ENCODE peak calls at places on chromosomes 5 and 9, in five cellular contexts. T is A549; P is psoas muscle; O is CD4-positive, alpha-beta memory T cell; S is AG04450. W is an unnamed sample.
A peak's percentile ranks its signal among the peaks of the same experiment; 100 is the strongest.

GRCh38 chr5:81212211-81212687 is 20.9 kb upstream of the CKMT2 start:
- DNase-seq in T (no peak), O (no peak), P (no peak), S (no peak), W (no peak)

GRCh38 chr9:79371948-79372555 is 199.7 kb upstream of the TLE4 start:
- DNase-seq in S (no peak), T (no peak), P (no peak), O (no peak), W (no peak)

GRCh38 chr9:85741112-85741874 is 461 bp downstream of the AGTPBP1 start:
- DNase-seq in P (no peak), S (no peak), O (peak; percentile 73), T (peak; percentile 28), W (peak; percentile 57)

GRCh38 chr9:94149696-94150095 is 65.4 kb downstream of the PTPDC1 start:
- DNase-seq in O (no peak), P (no peak), T (no peak), S (no peak), W (no peak)

GRCh38 chr5:122694884-122695283 is 80.0 kb upstream of the SNX2 start:
- DNase-seq in T (no peak), O (no peak), P (no peak), S (no peak), W (no peak)

GRCh38 chr9:96219615-96220257 is 82.2 kb downstream of the HSD17B3 start:
- DNase-seq in S (no peak), T (peak; percentile 31), O (no peak), P (peak; percentile 78), W (peak; percentile 38)

GRCh38 chr5:181260720-181261319 is at the start of gene TRIM52:
- DNase-seq in T (peak; percentile 68), O (peak; percentile 92), S (no peak), P (peak; percentile 94), W (peak; percentile 84)

GRCh38 chr9:111036068-111036789 is 2.0 kb downstream of the LPAR1 start:
- DNase-seq in T (no peak), S (no peak), P (peak; percentile 70), O (no peak), W (no peak)

GRCh38 chr5:135053278-135053677 is 19.2 kb upstream of the PITX1 start:
- DNase-seq in O (no peak), P (no peak), S (no peak), T (no peak), W (no peak)

GRCh38 chr9:127550277-127550676 is 61.8 kb upstream of the STXBP1 start:
- DNase-seq in O (no peak), T (no peak), S (no peak), P (no peak), W (no peak)

GRCh38 chr9:123375725-123376132 is 19.7 kb downstream of the CRB2 start:
- DNase-seq in O (no peak), S (no peak), T (no peak), P (no peak), W (no peak)

GRCh38 chr5:134371834-134372340 is 518 bp downstream of the UBE2B start:
- DNase-seq in P (peak; percentile 76), O (peak; percentile 30), T (peak; percentile 38), S (no peak), W (peak; percentile 29)

GRCh38 chr9:72585737-72586136 is 64.3 kb downstream of the TMC1 start:
- DNase-seq in O (no peak), T (no peak), S (peak; percentile 79), P (peak; percentile 46), W (no peak)

GRCh38 chr9:91795500-91796241 is 154.4 kb downstream of the ROR2 start:
- DNase-seq in O (no peak), P (no peak), T (no peak), S (no peak), W (no peak)

GRCh38 chr9:242461-243080 is 27.9 kb downstream of the DOCK8 start:
- DNase-seq in S (no peak), T (no peak), O (no peak), P (no peak), W (no peak)

GRCh38 chr9:121447341-121447834 is 52.3 kb downstream of the GGTA1 start:
- DNase-seq in P (no peak), O (no peak), T (no peak), S (peak; percentile 57), W (no peak)

GRCh38 chr5:75566710-75567309 is 44.4 kb upstream of the ANKDD1B start:
- DNase-seq in T (peak; percentile 65), S (peak; percentile 75), O (peak; percentile 21), P (no peak), W (no peak)

GRCh38 chr5:75571547-75571946 is 39.7 kb upstream of the ANKDD1B start:
- DNase-seq in O (no peak), T (no peak), P (no peak), S (no peak), W (no peak)

GRCh38 chr5:75567710-75568109 is 43.5 kb upstream of the ANKDD1B start:
- DNase-seq in P (no peak), O (no peak), T (peak; percentile 54), S (no peak), W (no peak)

DNA sequence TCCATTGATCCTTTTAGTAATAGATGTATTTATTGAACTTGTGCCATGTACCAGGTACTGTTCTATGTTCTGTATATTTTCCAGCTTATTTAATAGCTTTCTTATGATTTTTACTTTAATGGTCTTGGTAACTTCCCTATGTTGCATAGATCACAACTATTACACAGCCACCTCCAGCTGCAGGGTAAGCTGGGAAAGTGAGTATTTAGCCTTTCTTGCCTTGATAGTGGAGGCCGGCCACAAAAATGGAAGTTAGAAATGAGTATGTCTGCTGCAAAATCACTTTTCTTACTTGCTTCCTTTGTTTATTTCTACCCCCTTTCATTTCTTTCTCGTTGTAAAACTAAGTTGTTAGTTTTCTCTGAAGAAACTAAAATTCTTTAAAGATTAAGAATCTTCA is 43.1 kb upstream of the ANKDD1B start:
- DNase-seq in S (no peak), T (no peak), P (no peak), O (no peak), W (no peak)
- H3K27ac ChIP-seq in S (no peak overlapping the region), T (peak overlapping the region; percentile 87), P (no peak overlapping the region), O (no peak overlapping the region), W (no peak overlapping the region)

DNA sequence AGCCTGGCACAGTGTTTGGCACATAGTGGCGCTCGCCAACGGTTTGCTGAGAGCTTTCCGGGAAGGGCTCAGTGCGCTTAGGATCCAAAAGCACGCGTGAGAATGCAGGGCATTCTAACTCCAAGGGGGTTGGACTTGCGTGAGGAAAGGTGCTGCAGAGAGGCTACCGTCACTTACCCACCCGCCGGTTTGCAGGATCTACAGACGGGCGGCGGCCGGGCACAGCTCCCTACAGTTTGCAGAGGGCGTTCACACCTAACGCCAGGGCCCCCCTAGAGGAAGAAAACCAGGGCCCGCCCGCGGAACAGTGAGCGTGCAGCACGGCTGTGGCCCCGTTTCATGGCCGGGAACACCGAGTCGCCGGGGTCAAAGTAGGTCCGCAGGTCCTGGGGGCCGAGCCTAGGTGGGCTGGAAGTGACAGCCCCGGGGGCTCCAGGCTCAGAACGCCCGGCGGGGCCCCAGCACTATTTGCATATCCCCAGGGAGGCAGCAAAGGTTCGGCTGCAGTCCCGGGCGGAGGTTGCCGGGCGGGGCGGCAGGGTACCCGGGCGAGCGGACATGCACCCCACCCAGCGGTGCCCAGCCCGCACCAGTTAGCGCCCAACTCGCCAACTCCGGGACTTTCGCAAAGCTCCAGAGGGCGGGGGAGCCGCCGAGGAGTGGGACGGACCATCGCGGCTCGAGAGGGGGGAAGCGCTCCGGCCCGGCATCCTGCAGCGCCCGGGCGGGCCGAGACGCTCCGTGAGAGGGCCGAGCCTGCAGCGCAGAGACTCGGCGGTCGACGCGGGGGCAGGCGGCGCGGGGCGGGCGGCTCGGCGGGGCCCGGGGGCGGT is 498 bp upstream of the GALNT10 start:
- DNase-seq in O (peak; percentile 86), P (peak; percentile 90), T (peak; percentile 91), S (no peak), W (peak; percentile 65)
- H3K9me3 ChIP-seq in O (no peaks in the 10 kb centered on the region), P (no peaks in the 10 kb centered on the region), T (no peaks in the 10 kb centered on the region), S (no peaks in the 10 kb centered on the region), W (no peaks in the 10 kb centered on the region)

DNA sequence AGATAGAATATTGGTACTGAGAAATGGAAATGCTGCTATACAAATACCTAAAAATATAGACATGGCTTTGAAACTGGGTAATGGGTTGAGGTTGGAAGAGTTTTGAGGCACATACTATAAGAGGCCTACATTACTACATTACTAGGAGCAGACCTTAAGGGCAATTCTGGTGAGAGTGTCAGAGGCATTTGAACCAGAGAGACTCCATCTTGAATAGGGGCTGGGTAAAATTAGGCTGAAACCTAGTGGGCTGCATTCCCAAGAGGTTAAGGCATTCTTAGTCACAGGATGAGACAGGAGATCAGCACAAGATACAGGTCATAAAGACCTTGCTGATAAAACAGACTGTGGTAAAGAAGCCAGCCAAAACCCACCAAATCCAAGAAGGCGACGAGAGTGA is 104.6 kb upstream of the ADRA1B start:
- DNase-seq in S (no peak), P (no peak), O (no peak), T (no peak), W (no peak)
- H3K27ac ChIP-seq in S (no peak overlapping the region), P (no peak overlapping the region), O (no peak overlapping the region), T (no peak overlapping the region), W (no peak overlapping the region)

GRCh38 chr9:130154816-130155215 is 17.4 kb upstream of the NCS1 start:
- DNase-seq in P (no peak), T (no peak), S (no peak), O (no peak), W (no peak)
- H3K9me3 ChIP-seq in P (no peaks in the 10 kb centered on the region), T (no peaks in the 10 kb centered on the region), S (no peaks in the 10 kb centered on the region), O (no peaks in the 10 kb centered on the region), W (no peaks in the 10 kb centered on the region)

DNA sequence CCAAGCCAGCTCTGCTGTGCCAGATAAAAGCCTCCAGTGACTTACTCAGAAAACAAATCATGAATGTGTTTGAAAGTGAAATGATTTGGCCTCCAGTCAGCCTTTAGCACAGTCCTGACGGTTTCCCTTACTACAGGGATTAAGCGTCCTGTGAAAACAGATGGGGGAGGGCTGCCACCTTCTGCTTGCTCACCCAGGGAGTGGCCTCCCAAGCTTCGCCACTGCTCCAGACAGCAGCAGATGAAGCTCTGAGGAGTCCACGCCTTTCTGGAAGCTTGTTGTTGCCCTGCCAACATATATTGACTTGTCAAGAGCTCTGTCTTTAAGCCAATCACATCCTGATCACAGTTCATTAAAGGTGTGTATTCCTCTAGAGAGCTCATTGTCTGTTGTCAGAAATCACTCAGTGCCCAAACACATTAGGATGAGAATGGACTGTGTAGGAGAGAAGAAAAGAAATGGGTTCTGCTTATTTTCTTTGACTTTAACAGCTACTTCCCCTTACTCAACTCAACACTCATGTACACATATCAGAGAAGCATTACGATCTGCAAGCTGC is 4.9 kb upstream of the FYB1 start:
- DNase-seq in P (peak; percentile 33), S (no peak), T (no peak), O (no peak), W (no peak)
- H3K27ac ChIP-seq in P (peak overlapping the region; percentile 27), S (no peak overlapping the region), T (peak overlapping the region; percentile 49), O (no peak overlapping the region), W (no peak overlapping the region)

DNA sequence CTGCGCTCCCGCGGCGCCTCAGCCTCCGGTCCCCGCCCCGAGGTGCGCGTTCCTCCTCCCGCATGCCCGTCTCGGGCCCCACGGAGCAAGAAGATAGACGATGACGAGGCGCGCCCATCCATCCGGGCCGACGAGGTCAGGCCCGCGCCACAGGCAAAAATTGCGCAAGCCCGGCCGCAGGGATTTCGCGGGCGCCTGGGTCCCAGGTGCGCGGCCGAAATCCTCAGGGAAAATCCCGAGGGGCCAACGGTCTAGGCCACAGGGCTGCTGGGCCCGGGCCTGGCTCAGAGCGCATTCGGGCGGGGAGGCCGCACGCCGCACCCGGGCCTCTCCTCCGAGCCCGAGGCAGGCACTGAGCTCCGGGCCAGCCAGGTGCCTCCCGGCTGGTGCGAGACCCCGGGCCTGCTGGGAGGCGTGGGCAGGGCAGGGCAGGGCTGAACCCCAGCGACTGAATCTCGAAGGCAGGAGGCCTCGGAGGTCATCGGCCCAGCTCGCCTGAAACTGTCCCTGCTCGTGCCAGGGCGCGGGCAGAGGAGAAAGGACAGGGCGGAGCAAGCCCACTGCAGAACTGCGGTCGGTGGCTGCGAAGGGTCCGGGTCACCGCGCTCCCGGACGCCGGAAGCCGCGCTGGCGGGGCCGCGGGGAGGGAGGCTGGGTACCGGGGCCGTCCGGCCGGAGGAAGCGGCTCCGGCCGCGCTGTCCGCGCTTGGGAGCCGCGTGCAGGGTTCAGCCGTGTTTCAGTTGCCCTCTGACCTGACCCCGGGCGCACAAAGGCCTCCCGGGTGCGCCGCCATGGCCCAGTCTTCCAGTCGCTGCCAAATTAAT is 66.8 kb downstream of the FOXD1 start:
- DNase-seq in T (no peak), S (no peak), P (no peak), O (peak; percentile 13), W (no peak)
- H3K9me3 ChIP-seq in T (peaks cover 26% of the 10 kb centered on the region), S (peaks cover 36% of the 10 kb centered on the region), P (peaks cover 7% of the 10 kb centered on the region), O (peaks cover 9% of the 10 kb centered on the region), W (peaks cover 15% of the 10 kb centered on the region)

W was measured in CD4-positive, alpha-beta T cell.